ENCODE peak calls at places on chromosomes 2 and 18, in six cellular contexts. One of them, this sample, is unnamed.

GRCh38 chr2:234879671-234880455 is 72.0 kb upstream of the SH3BP4 start:
- DNase-seq in GM12865: no peak
- DNase-seq in MCF 10A: peak
- DNase-seq in body of pancreas: no peak
- DNase-seq in type B pancreatic cell: peak
- DNase-seq in choroid plexus epithelial cell: peak
- DNase-seq in this sample: no peak

GRCh38 chr18:48948112-48949050 is 2.4 kb downstream of the SMAD7 start:
- DNase-seq in GM12865: peak
- DNase-seq in MCF 10A: peak
- DNase-seq in body of pancreas: peak
- DNase-seq in type B pancreatic cell: no peak
- DNase-seq in choroid plexus epithelial cell: peak
- DNase-seq in this sample: peak

GRCh38 chr2:224165901-224166319 is 126.8 kb upstream of the SERPINE2 start:
- DNase-seq in GM12865: no peak
- DNase-seq in MCF 10A: no peak
- DNase-seq in body of pancreas: no peak
- DNase-seq in type B pancreatic cell: no peak
- DNase-seq in choroid plexus epithelial cell: no peak
- DNase-seq in this sample: no peak

GRCh38 chr2:205685314-205686230 is 3.3 kb downstream of the NRP2 start:
- DNase-seq in GM12865: no peak
- DNase-seq in MCF 10A: peak
- DNase-seq in body of pancreas: no peak
- DNase-seq in type B pancreatic cell: no peak
- DNase-seq in choroid plexus epithelial cell: peak
- DNase-seq in this sample: peak

GRCh38 chr2:147688252-147688651 is 156.6 kb upstream of the ACVR2A start:
- DNase-seq in GM12865: no peak
- DNase-seq in MCF 10A: no peak
- DNase-seq in body of pancreas: no peak
- DNase-seq in type B pancreatic cell: no peak
- DNase-seq in choroid plexus epithelial cell: no peak
- DNase-seq in this sample: no peak

GRCh38 chr2:46509804-46510203 is 30.4 kb downstream of the TMEM247 start:
- DNase-seq in GM12865: no peak
- DNase-seq in MCF 10A: no peak
- DNase-seq in body of pancreas: no peak
- DNase-seq in type B pancreatic cell: no peak
- DNase-seq in choroid plexus epithelial cell: no peak
- DNase-seq in this sample: no peak

GRCh38 chr18:76689646-76690264 is 132.6 kb upstream of the ZNF236 start:
- DNase-seq in GM12865: no peak
- DNase-seq in MCF 10A: peak
- DNase-seq in body of pancreas: no peak
- DNase-seq in type B pancreatic cell: no peak
- DNase-seq in choroid plexus epithelial cell: no peak
- DNase-seq in this sample: no peak

GRCh38 chr2:86357392-86357963 is 20.1 kb upstream of the REEP1 start:
- DNase-seq in GM12865: no peak
- DNase-seq in MCF 10A: no peak
- DNase-seq in body of pancreas: no peak
- DNase-seq in type B pancreatic cell: no peak
- DNase-seq in choroid plexus epithelial cell: no peak
- DNase-seq in this sample: no peak

GRCh38 chr2:33236457-33236856 is 240.0 kb upstream of the RASGRP3 start:
- DNase-seq in GM12865: no peak
- DNase-seq in MCF 10A: peak
- DNase-seq in body of pancreas: no peak
- DNase-seq in type B pancreatic cell: no peak
- DNase-seq in choroid plexus epithelial cell: peak
- DNase-seq in this sample: no peak

GRCh38 chr2:20419007-20419576 is 27.8 kb upstream of the RHOB start:
- DNase-seq in GM12865: no peak
- DNase-seq in MCF 10A: no peak
- DNase-seq in body of pancreas: no peak
- DNase-seq in type B pancreatic cell: no peak
- DNase-seq in choroid plexus epithelial cell: peak
- DNase-seq in this sample: no peak

GRCh38 chr18:35076556-35076955 is 35.3 kb downstream of the MAPRE2 start:
- DNase-seq in GM12865: no peak
- DNase-seq in MCF 10A: peak
- DNase-seq in body of pancreas: no peak
- DNase-seq in type B pancreatic cell: no peak
- DNase-seq in choroid plexus epithelial cell: peak
- DNase-seq in this sample: no peak

GRCh38 chr2:196702641-196703040 is 63.1 kb downstream of the CCDC150 start:
- DNase-seq in GM12865: no peak
- DNase-seq in MCF 10A: peak
- DNase-seq in body of pancreas: no peak
- DNase-seq in type B pancreatic cell: no peak
- DNase-seq in choroid plexus epithelial cell: no peak
- DNase-seq in this sample: no peak

GRCh38 chr2:69375494-69376353 is 11.3 kb downstream of the GFPT1 start:
- DNase-seq in GM12865: peak
- DNase-seq in MCF 10A: peak
- DNase-seq in body of pancreas: no peak
- DNase-seq in type B pancreatic cell: no peak
- DNase-seq in choroid plexus epithelial cell: peak
- DNase-seq in this sample: peak

GRCh38 chr2:203993560-203993959 is 57.0 kb downstream of the ICOS start:
- DNase-seq in GM12865: no peak
- DNase-seq in MCF 10A: no peak
- DNase-seq in body of pancreas: no peak
- DNase-seq in type B pancreatic cell: no peak
- DNase-seq in choroid plexus epithelial cell: no peak
- DNase-seq in this sample: no peak

GRCh38 chr18:57910817-57911216 is 107.7 kb upstream of the ATP8B1 start:
- DNase-seq in GM12865: peak
- DNase-seq in MCF 10A: no peak
- DNase-seq in body of pancreas: no peak
- DNase-seq in type B pancreatic cell: no peak
- DNase-seq in choroid plexus epithelial cell: no peak
- DNase-seq in this sample: peak

GRCh38 chr18:55534547-55534946 is 53.4 kb downstream of the TCF4 start:
- DNase-seq in GM12865: peak
- DNase-seq in MCF 10A: no peak
- DNase-seq in body of pancreas: no peak
- DNase-seq in type B pancreatic cell: no peak
- DNase-seq in choroid plexus epithelial cell: peak
- DNase-seq in this sample: no peak

GRCh38 chr2:151640087-151640486 is 94.2 kb downstream of the NEB start:
- DNase-seq in GM12865: no peak
- DNase-seq in MCF 10A: no peak
- DNase-seq in body of pancreas: no peak
- DNase-seq in type B pancreatic cell: no peak
- DNase-seq in choroid plexus epithelial cell: no peak
- DNase-seq in this sample: no peak
- TF ChIP-seq CTCF in GM12865: no peak
- TF ChIP-seq CTCF in MCF 10A: no peak
- TF ChIP-seq CTCF in body of pancreas: no peak
- TF ChIP-seq CTCF in type B pancreatic cell: peak
- TF ChIP-seq CTCF in choroid plexus epithelial cell: no peak
- TF ChIP-seq CTCF in this sample: no peak

DNA sequence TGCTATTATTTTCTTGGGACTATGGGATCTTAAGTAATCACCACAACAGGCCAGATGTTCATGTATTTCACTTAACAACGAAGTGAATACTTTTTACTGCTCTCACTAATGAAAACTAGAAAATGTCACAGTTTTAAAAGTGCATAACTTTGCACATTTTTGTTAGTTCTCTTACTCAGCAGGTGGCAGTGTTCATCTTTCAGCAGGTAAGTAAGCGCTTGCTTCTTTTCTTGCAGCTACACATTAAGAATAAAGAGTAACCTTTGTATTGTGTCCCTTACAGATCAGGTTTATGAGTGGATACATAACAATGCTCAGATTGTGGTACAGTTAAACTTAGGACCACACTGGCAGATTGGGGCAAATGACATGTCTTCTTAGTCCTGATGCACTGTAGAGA is 61.0 kb downstream of the DAW1 start:
- DNase-seq in GM12865: no peak
- DNase-seq in MCF 10A: no peak
- DNase-seq in body of pancreas: no peak
- DNase-seq in type B pancreatic cell: no peak
- DNase-seq in choroid plexus epithelial cell: no peak
- DNase-seq in this sample: no peak
- TF ChIP-seq CTCF in GM12865: no peak
- TF ChIP-seq CTCF in MCF 10A: no peak
- TF ChIP-seq CTCF in body of pancreas: no peak
- TF ChIP-seq CTCF in type B pancreatic cell: no peak
- TF ChIP-seq CTCF in choroid plexus epithelial cell: no peak
- TF ChIP-seq CTCF in this sample: no peak

GRCh38 chr18:23250893-23251656 is 115.8 kb downstream of the CABLES1 start:
- DNase-seq in GM12865: no peak
- DNase-seq in MCF 10A: peak
- DNase-seq in body of pancreas: no peak
- DNase-seq in type B pancreatic cell: no peak
- DNase-seq in choroid plexus epithelial cell: no peak
- DNase-seq in this sample: no peak
- TF ChIP-seq CTCF in GM12865: no peak
- TF ChIP-seq CTCF in MCF 10A: no peak
- TF ChIP-seq CTCF in body of pancreas: no peak
- TF ChIP-seq CTCF in type B pancreatic cell: no peak
- TF ChIP-seq CTCF in choroid plexus epithelial cell: no peak
- TF ChIP-seq CTCF in this sample: no peak

GRCh38 chr2:48467637-48468036 is 62.3 kb upstream of the STON1 start:
- DNase-seq in GM12865: no peak
- DNase-seq in MCF 10A: no peak
- DNase-seq in body of pancreas: no peak
- DNase-seq in type B pancreatic cell: no peak
- DNase-seq in choroid plexus epithelial cell: no peak
- DNase-seq in this sample: no peak

GRCh38 chr2:48469731-48470130 is 60.2 kb upstream of the STON1 start:
- DNase-seq in GM12865: no peak
- DNase-seq in MCF 10A: no peak
- DNase-seq in body of pancreas: no peak
- DNase-seq in type B pancreatic cell: no peak
- DNase-seq in choroid plexus epithelial cell: no peak
- DNase-seq in this sample: no peak

GRCh38 chr2:48474599-48475298 is 55.2 kb upstream of the STON1 start:
- DNase-seq in GM12865: no peak
- DNase-seq in MCF 10A: no peak
- DNase-seq in body of pancreas: no peak
- DNase-seq in type B pancreatic cell: no peak
- DNase-seq in choroid plexus epithelial cell: peak
- DNase-seq in this sample: no peak

DNA sequence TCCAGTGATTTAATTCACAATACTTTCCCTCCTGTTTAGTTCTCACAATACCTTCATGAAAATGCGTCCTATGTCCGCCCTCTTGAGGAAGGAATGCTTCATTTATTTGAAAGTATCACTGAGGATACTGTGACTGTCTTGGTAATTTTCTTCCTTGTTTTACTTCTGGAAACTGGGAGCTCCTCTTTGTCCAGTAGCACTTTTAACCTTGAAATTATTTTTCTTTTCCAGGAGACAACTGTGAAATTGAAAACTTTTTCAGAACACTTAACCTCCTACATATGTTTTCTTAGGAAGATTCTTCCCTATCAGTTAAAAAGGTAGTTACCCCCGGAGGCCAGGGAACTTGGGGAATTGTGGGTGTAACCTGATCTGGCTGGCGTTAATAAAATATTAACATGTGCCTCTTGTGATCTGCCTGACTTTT is 58.9 kb upstream of the STON1 start:
- DNase-seq in GM12865: no peak
- DNase-seq in MCF 10A: peak
- DNase-seq in body of pancreas: no peak
- DNase-seq in type B pancreatic cell: no peak
- DNase-seq in choroid plexus epithelial cell: peak
- DNase-seq in this sample: no peak
- TF ChIP-seq CTCF in GM12865: no peak
- TF ChIP-seq CTCF in MCF 10A: peak
- TF ChIP-seq CTCF in body of pancreas: peak
- TF ChIP-seq CTCF in type B pancreatic cell: peak
- TF ChIP-seq CTCF in choroid plexus epithelial cell: peak
- TF ChIP-seq CTCF in this sample: no peak

GRCh38 chr2:238942941-238943715 is 95.2 kb downstream of the TWIST2 start:
- DNase-seq in GM12865: no peak
- DNase-seq in MCF 10A: peak
- DNase-seq in body of pancreas: no peak
- DNase-seq in type B pancreatic cell: peak
- DNase-seq in choroid plexus epithelial cell: no peak
- DNase-seq in this sample: no peak

GRCh38 chr2:238947920-238948710 is 100.2 kb downstream of the TWIST2 start:
- DNase-seq in GM12865: peak
- DNase-seq in MCF 10A: peak
- DNase-seq in body of pancreas: no peak
- DNase-seq in type B pancreatic cell: no peak
- DNase-seq in choroid plexus epithelial cell: peak
- DNase-seq in this sample: peak

GRCh38 chr2:238946586-238947242 is 98.8 kb downstream of the TWIST2 start:
- DNase-seq in GM12865: no peak
- DNase-seq in MCF 10A: no peak
- DNase-seq in body of pancreas: no peak
- DNase-seq in type B pancreatic cell: peak
- DNase-seq in choroid plexus epithelial cell: no peak
- DNase-seq in this sample: no peak

GRCh38 chr2:238947243-238947760 is 99.4 kb downstream of the TWIST2 start:
- DNase-seq in GM12865: no peak
- DNase-seq in MCF 10A: no peak
- DNase-seq in body of pancreas: no peak
- DNase-seq in type B pancreatic cell: peak
- DNase-seq in choroid plexus epithelial cell: no peak
- DNase-seq in this sample: no peak

GRCh38 chr2:238945433-238946150 is 97.7 kb downstream of the TWIST2 start:
- DNase-seq in GM12865: peak
- DNase-seq in MCF 10A: peak
- DNase-seq in body of pancreas: no peak
- DNase-seq in type B pancreatic cell: peak
- DNase-seq in choroid plexus epithelial cell: peak
- DNase-seq in this sample: peak
- TF ChIP-seq CTCF in GM12865: peak
- TF ChIP-seq CTCF in MCF 10A: peak
- TF ChIP-seq CTCF in body of pancreas: peak
- TF ChIP-seq CTCF in type B pancreatic cell: peak
- TF ChIP-seq CTCF in choroid plexus epithelial cell: peak
- TF ChIP-seq CTCF in this sample: peak

GRCh38 chr2:118492335-118492734 is 355.1 kb downstream of the EN1 start:
- DNase-seq in GM12865: peak
- DNase-seq in MCF 10A: peak
- DNase-seq in body of pancreas: no peak
- DNase-seq in type B pancreatic cell: no peak
- DNase-seq in choroid plexus epithelial cell: peak
- DNase-seq in this sample: no peak
- TF ChIP-seq CTCF in GM12865: no peak
- TF ChIP-seq CTCF in MCF 10A: peak
- TF ChIP-seq CTCF in body of pancreas: peak
- TF ChIP-seq CTCF in type B pancreatic cell: peak
- TF ChIP-seq CTCF in choroid plexus epithelial cell: peak
- TF ChIP-seq CTCF in this sample: peak

DNA sequence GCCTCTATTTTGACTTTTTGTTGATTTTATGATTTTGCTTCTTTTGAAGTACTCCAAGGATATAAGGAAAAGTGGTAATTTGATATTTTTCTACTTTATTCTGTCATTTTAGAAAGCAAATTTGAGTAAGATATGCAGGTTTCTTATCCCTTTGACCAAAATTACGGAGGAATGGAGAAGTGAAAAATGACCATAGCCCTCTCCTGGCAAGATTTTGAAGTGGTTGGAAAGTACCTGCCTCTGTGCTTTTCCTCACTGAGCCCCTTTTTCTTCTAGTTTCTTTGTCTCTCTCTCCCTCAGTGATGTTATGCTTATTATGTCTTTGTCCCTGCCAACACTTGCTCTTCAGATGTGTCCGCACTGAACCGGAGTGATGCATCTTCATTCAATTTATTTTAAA is 898.1 kb downstream of the EPHA4 start:
- DNase-seq in GM12865: peak
- DNase-seq in MCF 10A: no peak
- DNase-seq in body of pancreas: no peak
- DNase-seq in type B pancreatic cell: no peak
- DNase-seq in choroid plexus epithelial cell: no peak
- DNase-seq in this sample: no peak
- TF ChIP-seq CTCF in GM12865: peak
- TF ChIP-seq CTCF in MCF 10A: no peak
- TF ChIP-seq CTCF in body of pancreas: no peak
- TF ChIP-seq CTCF in type B pancreatic cell: peak
- TF ChIP-seq CTCF in choroid plexus epithelial cell: peak
- TF ChIP-seq CTCF in this sample: no peak

This sample was measured in activated CD8-positive, alpha-beta T cell treated with anti-CD3 and anti-CD28 coated beads for 36 hours.